ENCODE peak calls at places on chromosome 5, in nine cellular contexts. H is ecto neural progenitor cell; B is heart right ventricle; O is GM12891; P is AG04449; F is NCI-H1092; N is GM10248; T is naive thymus-derived CD4-positive, alpha-beta T cell; X is aorta. Z is an unnamed sample.
A peak's percentile ranks its signal among the peaks of the same experiment; 100 is the strongest.

GRCh38 chr5:170330568-170331054 is 33.0 kb upstream of the LCP2 start:
- DNase-seq in H (no peak), B (no peak), O (no peak), P (no peak), F (no peak), N (no peak), T (no peak), X (peak; percentile 54), Z (no peak)

GRCh38 chr5:150044334-150044681 is 42.0 kb downstream of the CSF1R start:
- DNase-seq in H (no peak), B (peak; percentile 35), O (no peak), P (no peak), F (no peak), N (no peak), T (no peak), X (no peak), Z (no peak)

GRCh38 chr5:134249469-134250379 is 23.9 kb upstream of the PPP2CA start:
- DNase-seq in H (no peak), B (peak; percentile 46), O (no peak), P (no peak), F (no peak), N (no peak), T (no peak), X (peak; percentile 60), Z (no peak)

GRCh38 chr5:56829137-56829536 is 13.8 kb downstream of the MAP3K1 start:
- DNase-seq in H (no peak), B (no peak), O (no peak), P (no peak), F (no peak), N (no peak), T (peak; percentile 34), X (no peak), Z (no peak)

GRCh38 chr5:5492087-5492933 is 69.8 kb downstream of the ICE1 start:
- DNase-seq in H (no peak), B (peak; percentile 28), O (no peak), P (peak; percentile 4), F (peak; percentile 41), N (peak; percentile 57), T (peak; percentile 54), X (no peak), Z (peak; percentile 62)

GRCh38 chr5:1090538-1090937 is 21.3 kb downstream of the SLC12A7 start:
- DNase-seq in H (no peak), B (peak; percentile 66), O (no peak), P (no peak), F (no peak), N (no peak), T (no peak), X (no peak), Z (no peak)

GRCh38 chr5:124843596-124843899 is 97.1 kb upstream of the ZNF608 start:
- DNase-seq in H (no peak), B (no peak), O (no peak), P (no peak), F (no peak), N (no peak), T (no peak), X (no peak), Z (no peak)

GRCh38 chr5:134132372-134133212 is 18.1 kb downstream of the TCF7 start:
- DNase-seq in H (no peak), B (no peak), O (peak; percentile 61), P (no peak), F (no peak), N (peak; percentile 80), T (peak; percentile 83), X (peak; percentile 54), Z (no peak)

GRCh38 chr5:106127985-106128384 is 1542.8 kb downstream of the EFNA5 start:
- DNase-seq in H (no peak), B (no peak), O (no peak), P (no peak), F (no peak), N (no peak), T (no peak), X (no peak), Z (no peak)

GRCh38 chr5:180335614-180336233 is 17.4 kb downstream of the GFPT2 start:
- DNase-seq in H (no peak), B (no peak), O (no peak), P (no peak), F (no peak), N (no peak), T (no peak), X (peak; percentile 38), Z (no peak)

GRCh38 chr5:98524796-98525195 is 248.7 kb upstream of the RGMB start:
- DNase-seq in H (no peak), B (no peak), O (no peak), P (no peak), F (no peak), N (no peak), T (no peak), X (no peak), Z (no peak)

GRCh38 chr5:39716532-39716971 is 291.8 kb upstream of the DAB2 start:
- DNase-seq in H (peak; percentile 62), B (peak; percentile 4), O (no peak), P (no peak), F (no peak), N (peak; percentile 22), T (peak; percentile 15), X (peak; percentile 42), Z (peak; percentile 78)

GRCh38 chr5:89440670-89441069 is 557.7 kb upstream of the MEF2C start:
- DNase-seq in H (no peak), B (no peak), O (no peak), P (no peak), F (no peak), N (no peak), T (no peak), X (no peak), Z (no peak)